ENCODE peak calls at places on chromosome 1, in ten cellular contexts. One of them, this sample, is unnamed.
A peak's percentile ranks its signal among the peaks of the same experiment; 100 is the strongest.

GRCh38 chr1:25565626-25566025 is 22.2 kb downstream of the LDLRAP1 start:
- DNase-seq in psoas muscle: no peak
- DNase-seq in ascending aorta: no peak
- DNase-seq in left ventricle myocardium inferior: no peak
- DNase-seq in cardiac muscle cell: no peak
- DNase-seq in CD8-positive, alpha-beta T cell: no peak
- DNase-seq in breast epithelium: no peak
- DNase-seq in mesenchymal stem cell: no peak
- DNase-seq in thyroid gland: no peak
- DNase-seq in sigmoid colon: no peak
- DNase-seq in this sample: no peak

GRCh38 chr1:183881387-183882084 is 76.6 kb downstream of the RGL1 start:
- DNase-seq in CD8-positive, alpha-beta T cell: no peak
- DNase-seq in psoas muscle: peak; percentile 30
- DNase-seq in thyroid gland: peak; percentile 84
- DNase-seq in sigmoid colon: no peak
- DNase-seq in breast epithelium: peak; percentile 59
- DNase-seq in mesenchymal stem cell: peak; percentile 76
- DNase-seq in left ventricle myocardium inferior: peak; percentile 52
- DNase-seq in cardiac muscle cell: peak; percentile 65
- DNase-seq in ascending aorta: no peak
- DNase-seq in this sample: no peak

GRCh38 chr1:92599184-92599583 is 112.5 kb upstream of the GFI1 start:
- DNase-seq in cardiac muscle cell: peak; percentile 2
- DNase-seq in ascending aorta: no peak
- DNase-seq in thyroid gland: no peak
- DNase-seq in breast epithelium: no peak
- DNase-seq in sigmoid colon: no peak
- DNase-seq in CD8-positive, alpha-beta T cell: no peak
- DNase-seq in mesenchymal stem cell: peak; percentile 35
- DNase-seq in left ventricle myocardium inferior: no peak
- DNase-seq in psoas muscle: no peak
- DNase-seq in this sample: no peak

GRCh38 chr1:109350182-109350581 is 43.4 kb upstream of the MYBPHL start:
- DNase-seq in mesenchymal stem cell: no peak
- DNase-seq in sigmoid colon: no peak
- DNase-seq in thyroid gland: no peak
- DNase-seq in CD8-positive, alpha-beta T cell: no peak
- DNase-seq in cardiac muscle cell: no peak
- DNase-seq in left ventricle myocardium inferior: no peak
- DNase-seq in psoas muscle: no peak
- DNase-seq in breast epithelium: no peak
- DNase-seq in ascending aorta: no peak
- DNase-seq in this sample: no peak

GRCh38 chr1:195763146-195763906 is 844.9 kb downstream of the KCNT2 start:
- DNase-seq in CD8-positive, alpha-beta T cell: no peak
- DNase-seq in left ventricle myocardium inferior: no peak
- DNase-seq in mesenchymal stem cell: no peak
- DNase-seq in cardiac muscle cell: no peak
- DNase-seq in ascending aorta: no peak
- DNase-seq in thyroid gland: peak; percentile 1
- DNase-seq in sigmoid colon: no peak
- DNase-seq in psoas muscle: no peak
- DNase-seq in breast epithelium: no peak
- DNase-seq in this sample: no peak

GRCh38 chr1:211326528-211327340 is at the start of gene TRAF5:
- DNase-seq in ascending aorta: peak; percentile 72
- DNase-seq in CD8-positive, alpha-beta T cell: peak; percentile 74
- DNase-seq in mesenchymal stem cell: peak; percentile 57
- DNase-seq in psoas muscle: peak; percentile 59
- DNase-seq in left ventricle myocardium inferior: peak; percentile 57
- DNase-seq in cardiac muscle cell: peak; percentile 66
- DNase-seq in thyroid gland: peak; percentile 35
- DNase-seq in breast epithelium: no peak
- DNase-seq in sigmoid colon: peak; percentile 76
- DNase-seq in this sample: no peak

GRCh38 chr1:44810101-44810761 is 1.9 kb downstream of the BTBD19 start:
- DNase-seq in mesenchymal stem cell: peak; percentile 40
- DNase-seq in left ventricle myocardium inferior: peak; percentile 63
- DNase-seq in breast epithelium: peak; percentile 96
- DNase-seq in thyroid gland: peak; percentile 97
- DNase-seq in cardiac muscle cell: no peak
- DNase-seq in sigmoid colon: peak; percentile 84
- DNase-seq in CD8-positive, alpha-beta T cell: peak; percentile 52
- DNase-seq in ascending aorta: peak; percentile 87
- DNase-seq in psoas muscle: peak; percentile 70
- DNase-seq in this sample: no peak

GRCh38 chr1:151847867-151848596 is 5.5 kb downstream of the THEM5 start:
- DNase-seq in cardiac muscle cell: no peak
- DNase-seq in ascending aorta: peak; percentile 39
- DNase-seq in psoas muscle: no peak
- DNase-seq in CD8-positive, alpha-beta T cell: no peak
- DNase-seq in breast epithelium: no peak
- DNase-seq in left ventricle myocardium inferior: no peak
- DNase-seq in mesenchymal stem cell: no peak
- DNase-seq in thyroid gland: no peak
- DNase-seq in sigmoid colon: peak; percentile 46
- DNase-seq in this sample: no peak

GRCh38 chr1:178633068-178633467 is 92.0 kb upstream of the RALGPS2 start:
- DNase-seq in cardiac muscle cell: no peak
- DNase-seq in left ventricle myocardium inferior: no peak
- DNase-seq in ascending aorta: no peak
- DNase-seq in CD8-positive, alpha-beta T cell: no peak
- DNase-seq in breast epithelium: no peak
- DNase-seq in psoas muscle: no peak
- DNase-seq in thyroid gland: no peak
- DNase-seq in sigmoid colon: no peak
- DNase-seq in mesenchymal stem cell: peak; percentile 62
- DNase-seq in this sample: no peak

GRCh38 chr1:61851849-61852692 is 109.8 kb downstream of the PATJ start:
- DNase-seq in sigmoid colon: no peak
- DNase-seq in thyroid gland: no peak
- DNase-seq in ascending aorta: no peak
- DNase-seq in left ventricle myocardium inferior: no peak
- DNase-seq in psoas muscle: no peak
- DNase-seq in breast epithelium: no peak
- DNase-seq in CD8-positive, alpha-beta T cell: no peak
- DNase-seq in cardiac muscle cell: peak; percentile 77
- DNase-seq in mesenchymal stem cell: peak; percentile 71
- DNase-seq in this sample: no peak

GRCh38 chr1:247935781-247936180 is 11.1 kb downstream of the OR2AJ1 start:
- DNase-seq in CD8-positive, alpha-beta T cell: no peak
- DNase-seq in psoas muscle: no peak
- DNase-seq in left ventricle myocardium inferior: no peak
- DNase-seq in ascending aorta: no peak
- DNase-seq in sigmoid colon: no peak
- DNase-seq in thyroid gland: no peak
- DNase-seq in mesenchymal stem cell: no peak
- DNase-seq in breast epithelium: no peak
- DNase-seq in cardiac muscle cell: no peak
- DNase-seq in this sample: no peak
- H3K9me3 ChIP-seq in CD8-positive, alpha-beta T cell: no peaks in the 10 kb centered on the region
- H3K9me3 ChIP-seq in psoas muscle: no peaks in the 10 kb centered on the region
- H3K9me3 ChIP-seq in left ventricle myocardium inferior: peaks cover 15% of the 10 kb centered on the region
- H3K9me3 ChIP-seq in ascending aorta: no peaks in the 10 kb centered on the region
- H3K9me3 ChIP-seq in sigmoid colon: no peaks in the 10 kb centered on the region
- H3K9me3 ChIP-seq in thyroid gland: no peaks in the 10 kb centered on the region
- H3K9me3 ChIP-seq in mesenchymal stem cell: peaks cover 13% of the 10 kb centered on the region
- H3K9me3 ChIP-seq in breast epithelium: peaks cover 11% of the 10 kb centered on the region
- H3K9me3 ChIP-seq in cardiac muscle cell: no peaks in the 10 kb centered on the region
- H3K9me3 ChIP-seq in this sample: peaks cover 6% of the 10 kb centered on the region

DNA sequence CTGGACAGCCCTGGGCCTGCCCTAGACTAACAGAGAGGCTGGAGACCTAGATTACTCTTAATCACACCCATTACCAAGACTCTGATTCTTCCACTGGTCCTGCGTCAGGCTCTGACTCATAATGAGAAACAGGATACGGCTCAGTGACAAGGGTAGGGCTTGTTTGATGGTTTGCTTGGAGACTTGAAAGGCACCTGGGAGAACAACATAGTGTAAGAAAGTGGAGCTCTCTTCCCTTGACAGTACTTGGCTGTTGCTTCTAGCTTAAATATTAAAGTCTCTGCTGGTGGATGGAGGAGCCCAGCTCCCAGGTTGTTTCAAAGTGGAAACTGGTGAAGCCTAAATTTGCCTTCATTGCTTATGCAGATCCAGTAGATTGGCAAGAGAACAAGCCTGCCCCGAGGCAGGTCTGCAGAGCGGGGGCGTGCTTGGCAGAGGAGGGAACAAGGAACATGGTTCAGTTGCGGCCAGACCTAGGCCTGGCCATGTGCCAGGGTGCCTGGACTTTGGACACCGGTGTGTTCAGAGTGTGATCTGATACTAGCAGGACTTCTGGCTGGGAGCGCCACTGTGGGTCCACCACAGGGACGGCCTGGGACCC is 480.6 kb downstream of the CAMTA1 start:
- DNase-seq in left ventricle myocardium inferior: no peak
- DNase-seq in CD8-positive, alpha-beta T cell: no peak
- DNase-seq in psoas muscle: no peak
- DNase-seq in sigmoid colon: no peak
- DNase-seq in cardiac muscle cell: no peak
- DNase-seq in mesenchymal stem cell: peak; percentile 88
- DNase-seq in thyroid gland: peak; percentile 69
- DNase-seq in breast epithelium: peak; percentile 67
- DNase-seq in ascending aorta: no peak
- DNase-seq in this sample: no peak
- H3K4me1 ChIP-seq in left ventricle myocardium inferior: no peaks in the 10 kb centered on the region
- H3K4me1 ChIP-seq in CD8-positive, alpha-beta T cell: no peaks in the 10 kb centered on the region
- H3K4me1 ChIP-seq in psoas muscle: no peaks in the 10 kb centered on the region
- H3K4me1 ChIP-seq in sigmoid colon: peaks cover 10% of the 10 kb centered on the region
- H3K4me1 ChIP-seq in cardiac muscle cell: no peaks in the 10 kb centered on the region
- H3K4me1 ChIP-seq in mesenchymal stem cell: peaks cover 18% of the 10 kb centered on the region
- H3K4me1 ChIP-seq in thyroid gland: no peaks in the 10 kb centered on the region
- H3K4me1 ChIP-seq in breast epithelium: no peaks in the 10 kb centered on the region
- H3K4me1 ChIP-seq in ascending aorta: no peaks in the 10 kb centered on the region
- H3K4me1 ChIP-seq in this sample: peaks cover 10% of the 10 kb centered on the region

GRCh38 chr1:160925652-160926241 is 28.9 kb downstream of the ITLN2 start:
- DNase-seq in ascending aorta: no peak
- DNase-seq in cardiac muscle cell: no peak
- DNase-seq in mesenchymal stem cell: no peak
- DNase-seq in sigmoid colon: no peak
- DNase-seq in left ventricle myocardium inferior: no peak
- DNase-seq in thyroid gland: no peak
- DNase-seq in breast epithelium: no peak
- DNase-seq in psoas muscle: no peak
- DNase-seq in CD8-positive, alpha-beta T cell: no peak
- DNase-seq in this sample: no peak
- H3K9me3 ChIP-seq in ascending aorta: no peaks in the 10 kb centered on the region
- H3K9me3 ChIP-seq in cardiac muscle cell: no peaks in the 10 kb centered on the region
- H3K9me3 ChIP-seq in mesenchymal stem cell: no peaks in the 10 kb centered on the region
- H3K9me3 ChIP-seq in sigmoid colon: no peaks in the 10 kb centered on the region
- H3K9me3 ChIP-seq in left ventricle myocardium inferior: peaks cover 10% of the 10 kb centered on the region
- H3K9me3 ChIP-seq in thyroid gland: no peaks in the 10 kb centered on the region
- H3K9me3 ChIP-seq in breast epithelium: peaks cover 15% of the 10 kb centered on the region
- H3K9me3 ChIP-seq in psoas muscle: no peaks in the 10 kb centered on the region
- H3K9me3 ChIP-seq in CD8-positive, alpha-beta T cell: no peaks in the 10 kb centered on the region
- H3K9me3 ChIP-seq in this sample: no peaks in the 10 kb centered on the region

DNA sequence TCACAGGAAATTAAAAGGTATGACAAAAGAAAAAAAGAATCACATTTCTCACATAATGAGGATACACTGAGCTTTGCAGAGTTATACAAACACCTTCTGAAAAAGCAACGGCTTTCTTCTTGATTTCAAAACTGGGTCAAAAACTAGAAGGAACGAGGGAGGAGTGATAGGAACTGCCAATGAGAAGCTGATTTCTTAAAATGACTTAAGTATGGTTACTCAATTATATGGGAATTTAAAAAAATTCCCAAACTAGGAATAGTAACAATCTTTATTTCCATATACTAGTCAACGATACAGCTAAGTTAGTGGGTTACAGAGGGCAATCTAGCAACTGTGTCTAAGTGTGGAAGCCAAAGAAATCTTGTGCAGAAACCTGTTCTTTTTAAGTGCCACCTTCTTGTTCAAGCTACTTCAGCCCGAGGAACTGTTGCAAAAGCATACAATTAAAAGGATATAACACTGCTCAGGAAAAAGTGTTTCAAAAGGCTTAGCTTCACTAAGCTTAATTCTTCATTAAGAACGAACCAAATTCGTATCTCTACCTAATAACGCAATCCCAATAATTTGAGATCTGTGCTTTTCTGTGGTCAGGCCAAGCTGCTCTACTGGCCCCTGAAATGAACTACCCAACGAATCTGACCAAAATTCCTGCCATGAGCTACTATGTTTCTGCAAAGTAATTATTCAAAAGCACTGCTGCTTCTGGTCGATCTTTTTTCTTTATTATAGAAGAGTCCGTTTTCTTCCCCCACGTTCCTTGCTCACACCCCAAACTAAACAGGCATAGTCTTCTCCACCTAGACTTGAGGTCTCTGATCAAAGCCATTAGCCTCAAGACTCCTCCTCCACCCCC is 1.9 kb downstream of the USP24 start:
- DNase-seq in left ventricle myocardium inferior: no peak
- DNase-seq in breast epithelium: no peak
- DNase-seq in psoas muscle: no peak
- DNase-seq in CD8-positive, alpha-beta T cell: no peak
- DNase-seq in cardiac muscle cell: no peak
- DNase-seq in sigmoid colon: no peak
- DNase-seq in ascending aorta: no peak
- DNase-seq in mesenchymal stem cell: no peak
- DNase-seq in thyroid gland: no peak
- DNase-seq in this sample: no peak
- H3K4me1 ChIP-seq in left ventricle myocardium inferior: peaks cover 87% of the 10 kb centered on the region
- H3K4me1 ChIP-seq in breast epithelium: no peaks in the 10 kb centered on the region
- H3K4me1 ChIP-seq in psoas muscle: peaks cover 65% of the 10 kb centered on the region
- H3K4me1 ChIP-seq in CD8-positive, alpha-beta T cell: peaks cover 51% of the 10 kb centered on the region
- H3K4me1 ChIP-seq in cardiac muscle cell: peaks cover 30% of the 10 kb centered on the region
- H3K4me1 ChIP-seq in sigmoid colon: peaks cover 66% of the 10 kb centered on the region
- H3K4me1 ChIP-seq in ascending aorta: peaks cover 3% of the 10 kb centered on the region
- H3K4me1 ChIP-seq in mesenchymal stem cell: peaks cover 4% of the 10 kb centered on the region
- H3K4me1 ChIP-seq in thyroid gland: peaks cover 25% of the 10 kb centered on the region
- H3K4me1 ChIP-seq in this sample: peaks cover 77% of the 10 kb centered on the region

GRCh38 chr1:239647045-239647444 is 260.7 kb downstream of the CHRM3 start:
- DNase-seq in cardiac muscle cell: no peak
- DNase-seq in psoas muscle: no peak
- DNase-seq in breast epithelium: no peak
- DNase-seq in thyroid gland: no peak
- DNase-seq in mesenchymal stem cell: no peak
- DNase-seq in left ventricle myocardium inferior: no peak
- DNase-seq in ascending aorta: no peak
- DNase-seq in sigmoid colon: no peak
- DNase-seq in CD8-positive, alpha-beta T cell: no peak
- DNase-seq in this sample: no peak

GRCh38 chr1:239647964-239648632 is 261.7 kb downstream of the CHRM3 start:
- DNase-seq in cardiac muscle cell: no peak
- DNase-seq in thyroid gland: no peak
- DNase-seq in CD8-positive, alpha-beta T cell: no peak
- DNase-seq in ascending aorta: no peak
- DNase-seq in left ventricle myocardium inferior: no peak
- DNase-seq in sigmoid colon: no peak
- DNase-seq in psoas muscle: no peak
- DNase-seq in breast epithelium: no peak
- DNase-seq in mesenchymal stem cell: no peak
- DNase-seq in this sample: no peak
- H3K9me3 ChIP-seq in cardiac muscle cell: no peaks in the 10 kb centered on the region
- H3K9me3 ChIP-seq in thyroid gland: no peaks in the 10 kb centered on the region
- H3K9me3 ChIP-seq in CD8-positive, alpha-beta T cell: no peaks in the 10 kb centered on the region
- H3K9me3 ChIP-seq in ascending aorta: no peaks in the 10 kb centered on the region
- H3K9me3 ChIP-seq in left ventricle myocardium inferior: peaks cover 7% of the 10 kb centered on the region
- H3K9me3 ChIP-seq in sigmoid colon: no peaks in the 10 kb centered on the region
- H3K9me3 ChIP-seq in psoas muscle: no peaks in the 10 kb centered on the region
- H3K9me3 ChIP-seq in breast epithelium: no peaks in the 10 kb centered on the region
- H3K9me3 ChIP-seq in mesenchymal stem cell: no peaks in the 10 kb centered on the region
- H3K9me3 ChIP-seq in this sample: no peaks in the 10 kb centered on the region

This sample was measured in esophagus squamous epithelium.